ENCODE peak calls at places on chromosomes 1 and 21, in six cellular contexts. E, M, T, G, Z and S are unnamed samples.

GRCh38 chr1:44853201-44853600 is 10.1 kb upstream of the PTCH2 start:
- DNase-seq in M (no peak), T (no peak), Z (no peak), E (no peak), G (no peak), S (no peak)

GRCh38 chr1:104648269-104648691 is 898.6 kb downstream of the AMY1C start:
- DNase-seq in G (no peak), Z (peak), T (no peak), E (peak), M (no peak), S (peak)

GRCh38 chr1:64623750-64624445 is 121.0 kb upstream of the RAVER2 start:
- DNase-seq in G (no peak), T (no peak), M (no peak), E (peak), Z (no peak), S (no peak)

GRCh38 chr1:193181526-193181925 is 4.9 kb downstream of the B3GALT2 start:
- DNase-seq in G (no peak), Z (no peak), M (no peak), E (no peak), T (no peak), S (no peak)

GRCh38 chr1:89953072-89953626 is 41.8 kb upstream of the ZNF326 start:
- DNase-seq in Z (peak), T (no peak), G (peak), M (peak), E (no peak), S (peak)

GRCh38 chr1:210407887-210408252 is 79.2 kb downstream of the HHAT start:
- DNase-seq in E (no peak), G (no peak), T (no peak), Z (no peak), M (no peak), S (no peak)

GRCh38 chr21:29725025-29725736 is 214.6 kb downstream of the GRIK1 start:
- DNase-seq in G (no peak), Z (no peak), E (no peak), T (no peak), M (no peak), S (no peak)

GRCh38 chr1:8083739-8084484 is 57.8 kb upstream of the ERRFI1 start:
- DNase-seq in G (no peak), Z (no peak), E (no peak), M (no peak), T (no peak), S (no peak)

GRCh38 chr1:38038836-38039235 is 7.8 kb downstream of the POU3F1 start:
- DNase-seq in M (no peak), Z (no peak), E (no peak), G (no peak), T (no peak), S (no peak)

GRCh38 chr1:96968582-96969378 is 247.2 kb downstream of the PTBP2 start:
- DNase-seq in Z (no peak), T (no peak), E (no peak), M (no peak), G (no peak), S (no peak)

GRCh38 chr1:98104285-98104684 is 183.5 kb upstream of the DPYD start:
- DNase-seq in G (no peak), M (no peak), T (no peak), E (no peak), Z (no peak), S (no peak)

GRCh38 chr21:36698160-36699025 is 522 bp upstream of the SIM2 start:
- DNase-seq in G (no peak), Z (no peak), E (peak), M (peak), T (no peak), S (peak)

GRCh38 chr21:37281579-37281978 is 14.4 kb upstream of the VPS26C start:
- DNase-seq in M (no peak), T (no peak), G (no peak), E (no peak), Z (no peak), S (no peak)

GRCh38 chr1:32703479-32704291 is 1.1 kb upstream of the SYNC start:
- DNase-seq in Z (no peak), M (no peak), T (no peak), E (peak), G (no peak), S (no peak)

GRCh38 chr1:44406761-44407429 is 1.8 kb downstream of the RNF220 start:
- DNase-seq in M (no peak), G (no peak), T (no peak), Z (no peak), E (peak), S (no peak)

GRCh38 chr1:54337928-54338327 is 68.3 kb downstream of the SSBP3 start:
- DNase-seq in G (no peak), M (no peak), T (no peak), E (no peak), Z (no peak), S (no peak)

GRCh38 chr1:151837841-151838490 is 1.7 kb downstream of the C2CD4D start:
- DNase-seq in E (no peak), G (no peak), Z (no peak), T (no peak), M (no peak), S (no peak)

GRCh38 chr1:150473659-150474058 is 13.6 kb upstream of the TARS2 start:
- DNase-seq in G (no peak), T (no peak), Z (no peak), E (no peak), M (no peak), S (no peak)

GRCh38 chr1:167198518-167199133 is 22.1 kb upstream of the POU2F1 start:
- DNase-seq in G (no peak), E (no peak), M (no peak), T (no peak), Z (no peak), S (no peak)

DNA sequence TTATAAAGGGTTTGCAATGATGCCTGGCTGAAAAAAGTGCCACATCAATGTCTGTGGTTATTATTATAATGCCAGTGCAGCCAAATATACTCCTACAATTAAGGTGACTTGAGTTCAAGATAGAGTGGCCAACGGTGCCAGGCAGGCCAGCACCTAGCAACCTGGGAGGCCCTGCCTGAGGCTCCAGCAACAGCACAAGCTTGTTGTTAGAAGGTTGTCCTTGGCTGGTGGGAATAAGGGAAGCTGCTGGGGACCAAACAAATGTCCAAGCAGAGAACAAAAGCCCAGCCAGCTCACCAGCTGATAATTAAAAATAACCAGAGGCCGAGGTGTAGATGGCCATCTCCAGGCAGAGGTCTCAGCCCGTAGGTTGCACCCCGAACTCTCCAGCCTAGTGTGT is 2.0 kb downstream of the TMPRSS2 start:
- DNase-seq in T (no peak), G (no peak), E (no peak), Z (no peak), M (no peak), S (no peak)
- TF ChIP-seq JUND in T (no peak), G (no peak), E (no peak), Z (no peak), M (no peak), S (no peak)

GRCh38 chr1:1165485-1165884 is 8.2 kb upstream of the TTLL10 start:
- DNase-seq in E (no peak), M (no peak), T (no peak), Z (no peak), G (no peak), S (no peak)
- TF ChIP-seq JUND in E (no peak), M (no peak), T (no peak), Z (no peak), G (no peak), S (no peak)

GRCh38 chr1:63367218-63368103 is at the start of gene ALG6:
- DNase-seq in G (peak), T (peak), E (peak), M (peak), Z (peak), S (peak)

GRCh38 chr1:63363014-63363413 is 4.4 kb upstream of the ALG6 start:
- DNase-seq in Z (no peak), G (no peak), M (no peak), T (no peak), E (no peak), S (no peak)

GRCh38 chr1:63362578-63362977 is 4.8 kb upstream of the ALG6 start:
- DNase-seq in M (no peak), Z (no peak), E (no peak), T (no peak), G (no peak), S (no peak)

GRCh38 chr1:63366915-63367217 is 561 bp upstream of the ALG6 start:
- DNase-seq in E (no peak), G (no peak), M (no peak), Z (no peak), T (no peak), S (no peak)

DNA sequence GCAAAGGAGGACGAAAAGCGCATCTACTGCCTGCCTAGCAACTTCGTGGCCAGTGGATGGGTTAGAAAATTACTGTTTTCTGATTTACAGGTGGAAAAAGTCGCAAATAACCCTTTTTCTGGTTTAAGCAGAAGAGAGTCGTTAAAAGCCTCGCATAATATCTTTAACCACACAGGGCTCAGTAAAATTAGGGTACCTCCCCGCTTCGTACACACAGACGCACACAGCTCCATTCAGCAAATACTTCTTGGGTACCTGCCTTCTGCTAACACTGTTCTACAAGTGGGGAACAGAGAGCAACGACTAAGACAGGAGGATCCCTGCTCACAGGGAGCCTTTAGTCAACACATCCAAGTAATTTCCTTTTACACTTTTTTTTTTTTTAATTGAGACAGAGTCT is 704 bp downstream of the ALG6 start:
- DNase-seq in E (peak), M (no peak), G (no peak), Z (no peak), T (no peak), S (no peak)
- TF ChIP-seq JUND in E (no peak), M (no peak), G (no peak), Z (no peak), T (no peak), S (no peak)

GRCh38 chr1:214983126-214983869 is 99.2 kb upstream of the KCNK2 start:
- DNase-seq in T (no peak), E (no peak), G (no peak), M (no peak), Z (no peak), S (no peak)
- TF ChIP-seq JUND in T (no peak), E (peak), G (no peak), M (no peak), Z (no peak), S (no peak)

DNA sequence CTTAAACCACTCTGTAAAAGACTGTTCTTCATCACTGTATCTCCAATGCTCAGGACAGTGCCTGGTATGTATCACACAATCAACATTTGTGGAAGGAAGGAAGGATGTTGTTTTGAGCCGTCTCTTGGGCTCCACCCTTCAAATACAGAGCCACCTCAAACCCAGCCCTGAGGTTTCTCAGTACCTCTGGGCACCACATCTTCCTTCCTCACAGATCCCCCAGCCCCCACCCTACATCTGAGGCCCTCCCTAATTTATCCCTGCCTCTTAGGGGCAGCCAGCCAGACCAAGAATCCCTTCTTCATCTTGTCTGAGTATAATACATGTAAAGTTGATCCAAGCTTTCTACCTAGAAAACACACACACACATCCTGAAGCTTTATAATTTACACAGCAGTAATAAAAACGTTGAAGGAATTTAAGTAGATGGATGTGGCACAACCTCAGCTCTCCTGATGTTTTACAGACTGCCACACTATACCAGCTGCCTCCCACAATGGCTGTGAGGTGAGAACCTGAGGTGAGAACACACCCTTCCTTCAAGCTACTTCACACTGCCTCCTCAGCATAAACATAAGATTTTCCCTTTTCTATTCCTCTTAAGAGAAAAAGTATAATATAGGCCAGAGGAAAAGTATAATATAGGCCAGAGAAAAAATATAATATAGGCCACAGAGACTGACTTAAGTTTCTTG is 48.5 kb downstream of the CDC7 start:
- DNase-seq in Z (no peak), E (no peak), T (no peak), M (no peak), G (no peak), S (no peak)
- TF ChIP-seq JUND in Z (no peak), E (no peak), T (no peak), M (no peak), G (no peak), S (no peak)

GRCh38 chr1:59718989-59719360 is 95.8 kb upstream of the HOOK1 start:
- DNase-seq in M (no peak), Z (no peak), E (no peak), T (no peak), G (no peak), S (no peak)

GRCh38 chr1:59716551-59717231 is 98.1 kb upstream of the HOOK1 start:
- DNase-seq in M (no peak), G (no peak), T (no peak), Z (no peak), E (no peak), S (no peak)

GRCh38 chr1:59714966-59715365 is 99.8 kb upstream of the HOOK1 start:
- DNase-seq in M (no peak), Z (no peak), E (no peak), T (no peak), G (no peak), S (no peak)

GRCh38 chr1:59718064-59718988 is 96.4 kb upstream of the HOOK1 start:
- DNase-seq in M (peak), G (no peak), Z (no peak), E (no peak), T (no peak), S (peak)

DNA sequence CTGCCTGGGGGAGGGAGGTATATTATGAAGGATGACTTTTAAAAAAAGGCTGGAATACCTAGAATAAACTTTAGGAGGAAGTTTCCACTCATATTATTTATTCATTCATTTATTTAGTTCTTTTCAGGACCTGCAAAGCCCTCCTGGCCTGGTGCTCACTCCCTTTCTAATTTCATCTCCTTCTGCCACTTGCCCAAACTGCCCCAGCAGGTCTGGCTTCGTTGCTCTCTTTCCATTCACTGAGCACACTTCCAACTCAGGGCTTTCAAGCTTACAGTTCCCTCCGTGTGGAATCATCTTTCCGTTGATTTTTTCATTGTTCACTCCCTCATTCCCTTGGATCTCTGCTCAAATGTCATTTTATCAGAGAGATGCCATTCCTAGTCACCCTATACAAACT is 94.0 kb upstream of the HOOK1 start:
- DNase-seq in E (no peak), Z (no peak), G (no peak), M (no peak), T (no peak), S (peak)
- TF ChIP-seq JUND in E (no peak), Z (no peak), G (no peak), M (no peak), T (no peak), S (no peak)

DNA sequence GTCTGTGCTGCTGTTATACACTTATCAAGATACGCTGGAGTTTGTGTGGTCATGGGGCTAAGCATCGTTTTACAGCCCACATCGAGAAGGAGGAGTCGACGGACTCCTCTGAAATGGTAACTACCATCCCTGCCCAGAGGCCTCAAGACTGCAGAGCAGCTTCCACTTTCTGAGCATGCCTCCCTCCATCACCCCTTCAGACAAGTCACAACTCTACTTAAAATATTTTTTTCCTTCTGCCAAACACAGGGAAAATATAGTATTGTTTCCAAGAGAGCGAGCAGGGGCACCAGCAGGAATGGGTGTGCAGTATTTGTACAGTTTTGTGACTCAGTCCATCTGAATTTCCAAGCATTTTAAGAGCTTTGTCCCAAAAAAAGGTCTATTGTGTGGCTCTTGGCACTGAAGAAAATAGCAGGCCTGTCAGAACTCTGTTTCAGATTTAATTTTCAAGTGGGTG is 14.1 kb downstream of the EVA1C start:
- DNase-seq in T (no peak), Z (no peak), M (no peak), E (no peak), G (no peak), S (no peak)
- TF ChIP-seq JUND in T (no peak), Z (no peak), M (no peak), E (peak), G (no peak), S (no peak)

GRCh38 chr1:241411056-241411775 is 54.2 kb upstream of the RGS7 start:
- DNase-seq in G (no peak), E (no peak), Z (no peak), M (no peak), T (no peak), S (no peak)
- TF ChIP-seq JUND in G (no peak), E (no peak), Z (no peak), M (no peak), T (no peak), S (no peak)

DNA sequence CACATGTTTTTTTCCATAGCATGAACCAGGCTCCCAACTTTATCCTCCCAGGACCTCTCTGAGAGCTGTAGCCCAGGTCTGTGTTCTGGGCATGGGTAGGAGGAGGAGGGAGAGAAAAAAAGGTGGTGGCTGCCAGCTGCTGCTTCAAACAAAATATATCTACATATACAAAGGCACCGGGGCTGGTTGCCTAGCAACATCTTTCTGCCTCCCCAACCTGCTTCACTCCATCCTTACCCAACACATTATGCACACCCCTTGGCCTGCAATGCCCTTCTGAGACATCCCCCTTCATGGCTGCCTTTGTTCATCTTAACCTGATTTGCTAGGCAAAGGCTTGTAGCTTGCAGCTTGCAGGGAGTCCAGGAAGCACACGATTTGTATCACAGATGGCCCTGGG is 27.2 kb upstream of the ATP1A1 start:
- DNase-seq in Z (no peak), E (peak), G (no peak), M (no peak), T (no peak), S (no peak)
- TF ChIP-seq JUND in Z (no peak), E (no peak), G (no peak), M (no peak), T (no peak), S (no peak)